ENCODE peak calls at places on chromosome 5, in four cellular contexts. M is WTC11, S is A549, U is K562. Z is an unnamed sample.

GRCh38 chr5:65364907-65365306 is 116.8 kb downstream of the ADAMTS6 start:
- DNase-seq in M (no peak), S (peak), U (no peak), Z (peak)

GRCh38 chr5:172559004-172559932 is 81.8 kb upstream of the NEURL1B start:
- DNase-seq in M (no peak), S (no peak), U (no peak), Z (no peak)

GRCh38 chr5:19334278-19334677 is 653.7 kb downstream of the CDH18 start:
- DNase-seq in M (no peak), S (no peak), U (no peak), Z (no peak)

GRCh38 chr5:32110081-32110696 is 63.9 kb downstream of the GOLPH3 start:
- DNase-seq in M (no peak), S (no peak), U (no peak), Z (no peak)

GRCh38 chr5:115494570-115495289 is 49.8 kb downstream of the FEM1C start:
- DNase-seq in M (no peak), S (no peak), U (no peak), Z (no peak)

GRCh38 chr5:107502711-107503110 is 168.0 kb downstream of the EFNA5 start:
- DNase-seq in M (no peak), S (no peak), U (no peak), Z (no peak)

GRCh38 chr5:125703616-125704015 is 719.6 kb upstream of the GRAMD2B start:
- DNase-seq in M (no peak), S (no peak), U (no peak), Z (no peak)

GRCh38 chr5:112973036-112973435 is 3.6 kb upstream of the DCP2 start:
- DNase-seq in M (no peak), S (no peak), U (no peak), Z (no peak)

GRCh38 chr5:9473624-9474023 is 72.3 kb downstream of the SEMA5A start:
- DNase-seq in M (no peak), S (no peak), U (no peak), Z (no peak)

GRCh38 chr5:167699434-167699833 is 592.0 kb upstream of the WWC1 start:
- DNase-seq in M (no peak), S (peak), U (no peak), Z (no peak)

GRCh38 chr5:170148430-170149205 is 42.9 kb downstream of the FOXI1 start:
- DNase-seq in M (no peak), S (no peak), U (no peak), Z (no peak)
- TF ChIP-seq JUN in M (no peak), S (no peak), U (no peak), Z (no peak)

DNA sequence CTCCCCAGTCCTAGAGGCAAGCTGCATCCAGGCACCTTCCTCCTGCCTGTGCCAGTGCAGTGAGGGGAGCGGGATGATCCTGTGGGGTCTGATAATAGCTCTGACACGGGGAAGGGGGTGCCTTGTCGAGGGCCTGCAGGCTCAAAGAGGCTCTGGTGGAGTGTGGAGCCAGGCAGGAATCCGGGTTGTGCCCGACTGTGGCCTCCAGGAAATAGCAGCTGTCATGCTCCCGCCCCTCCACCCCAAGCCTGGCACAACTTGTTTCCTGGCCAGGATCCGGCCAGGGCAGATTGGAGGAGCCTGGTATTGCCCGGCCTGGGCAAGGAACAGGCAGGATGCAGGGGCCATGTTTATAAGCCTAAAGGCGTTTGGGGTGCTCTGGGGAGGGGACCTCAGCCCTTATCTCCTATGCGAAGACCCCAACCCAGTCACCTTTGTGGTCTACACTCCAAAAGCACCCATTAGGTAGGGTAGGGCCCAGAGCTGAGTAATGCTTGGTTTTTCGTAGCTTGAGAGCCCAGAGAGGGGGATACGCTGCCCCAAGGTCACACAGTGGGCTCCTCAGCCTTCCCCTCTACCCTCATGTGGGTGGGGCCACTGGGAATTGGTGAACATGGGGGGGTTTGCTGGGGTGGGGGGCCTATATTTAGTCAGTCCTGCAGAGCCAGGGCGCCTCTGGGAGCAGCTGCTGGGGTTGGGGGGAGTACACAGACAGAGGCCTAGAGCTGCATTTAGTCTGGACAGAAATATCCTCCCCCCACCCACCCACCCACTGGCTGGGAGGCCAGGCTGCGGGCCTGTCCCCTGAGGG is 12.2 kb downstream of the CXXC5 start:
- DNase-seq in M (no peak), S (peak), U (no peak), Z (no peak)
- TF ChIP-seq ESRRA in M (no peak), S (no peak), U (no peak), Z (no peak)

DNA sequence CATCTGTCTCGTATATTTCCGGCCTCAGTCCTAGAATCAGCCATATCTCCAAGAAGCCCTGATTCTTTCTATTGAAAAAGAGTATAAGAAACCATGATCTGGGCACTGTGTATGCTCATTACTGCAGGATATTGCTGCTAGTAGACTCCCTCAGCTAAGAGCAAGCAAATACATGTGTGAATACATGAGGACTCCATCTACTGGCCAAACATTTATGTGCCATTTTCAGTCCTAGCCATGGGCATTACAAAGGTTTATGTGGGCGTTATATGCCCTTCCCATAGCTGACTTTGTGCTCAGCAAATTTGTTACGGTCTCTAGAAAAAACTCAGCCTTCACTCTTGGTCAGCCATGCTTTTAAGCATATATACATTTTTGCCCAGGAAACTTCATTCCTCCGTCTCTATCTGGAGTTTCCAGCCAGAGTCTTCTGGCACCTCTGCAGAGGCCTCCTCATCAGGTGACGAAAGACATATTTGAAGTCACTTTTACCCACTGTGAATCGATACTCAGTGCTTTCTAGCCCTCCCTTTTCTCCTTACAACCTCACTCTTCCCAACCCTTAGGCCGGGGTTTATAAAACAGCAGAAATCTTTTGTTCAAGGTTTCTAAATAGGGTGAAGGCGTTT is 1495.6 kb upstream of the CDH6 start:
- DNase-seq in M (no peak), S (peak), U (no peak), Z (peak)
- TF ChIP-seq JUN in M (no peak), S (no peak), U (no peak), Z (no peak)

GRCh38 chr5:54745599-54745998 is 228.0 kb downstream of the SNX18 start:
- DNase-seq in M (no peak), S (no peak), U (no peak), Z (no peak)

GRCh38 chr5:54742417-54742889 is 224.9 kb downstream of the SNX18 start:
- DNase-seq in M (no peak), S (peak), U (peak), Z (no peak)

GRCh38 chr5:54746346-54746745 is 228.8 kb downstream of the SNX18 start:
- DNase-seq in M (no peak), S (no peak), U (no peak), Z (no peak)

GRCh38 chr5:54743581-54743980 is 226.0 kb downstream of the SNX18 start:
- DNase-seq in M (no peak), S (no peak), U (no peak), Z (no peak)

DNA sequence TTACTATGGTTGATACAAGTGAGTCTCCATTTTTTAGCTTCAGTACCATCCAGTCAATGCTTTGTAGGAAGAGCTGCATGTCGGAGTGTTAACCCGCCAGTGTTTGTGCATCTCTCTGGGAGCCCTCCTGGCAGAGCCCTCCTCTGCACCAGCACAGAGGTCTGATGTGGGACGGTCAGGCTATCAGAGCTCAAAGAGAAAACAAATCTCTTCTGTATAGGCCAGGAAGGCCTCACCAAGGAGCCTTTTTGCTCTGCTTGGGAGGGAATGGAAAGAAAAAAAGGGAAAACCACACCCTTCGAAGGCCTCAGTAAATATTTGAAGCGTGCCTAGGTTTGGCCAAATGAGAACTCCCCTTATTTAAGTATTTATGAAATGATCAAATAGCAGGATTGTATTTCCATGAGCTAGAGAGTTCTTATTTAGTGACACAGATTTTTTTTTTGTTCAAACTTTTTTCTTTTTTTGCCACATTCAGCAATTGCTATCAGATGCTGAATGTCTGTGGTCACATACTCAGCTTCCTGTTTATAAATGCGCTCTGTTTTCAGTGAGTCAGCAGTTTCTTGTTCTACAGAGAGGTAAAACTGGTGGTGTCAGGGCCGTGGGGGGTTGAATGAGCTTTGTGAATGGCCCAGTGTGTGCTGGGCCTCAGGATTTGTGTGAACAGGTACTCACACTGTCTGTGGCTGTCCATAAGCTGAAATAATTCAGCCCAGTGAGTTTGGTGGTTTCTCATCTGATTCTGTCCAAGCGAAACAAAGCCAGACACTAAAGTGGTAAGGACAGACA is 226.6 kb downstream of the SNX18 start:
- DNase-seq in M (no peak), S (peak), U (peak), Z (peak)
- TF ChIP-seq ESRRA in M (no peak), S (no peak), U (peak), Z (no peak)

DNA sequence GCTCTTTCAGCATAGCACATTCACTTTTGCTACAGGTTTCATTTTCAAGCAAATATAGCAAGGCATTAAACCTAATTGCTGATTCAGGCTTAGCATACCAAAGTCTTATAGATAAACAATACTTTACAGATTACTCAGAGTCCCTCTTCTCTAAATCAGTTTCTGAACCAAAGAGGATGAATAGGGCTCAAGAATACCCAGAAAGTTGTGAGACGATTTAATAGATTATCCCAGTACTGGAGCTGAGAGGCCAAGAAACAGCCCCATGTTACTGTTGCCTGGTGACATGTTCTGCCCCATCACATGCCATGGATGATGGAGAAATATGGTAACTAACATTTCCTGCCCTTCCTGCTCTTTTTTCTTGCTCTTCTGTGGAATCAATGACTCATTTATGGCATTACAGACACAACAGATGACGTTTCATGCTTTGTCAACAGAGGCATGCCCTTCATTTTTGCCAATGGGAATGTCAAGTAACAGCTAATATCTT is 18.1 kb upstream of the SSBP2 start:
- DNase-seq in M (no peak), S (peak), U (no peak), Z (peak)
- TF ChIP-seq JUN in M (no peak), S (no peak), U (no peak), Z (no peak)

GRCh38 chr5:138438003-138438723 is 694 bp upstream of the REEP2 start:
- DNase-seq in M (no peak), S (no peak), U (no peak), Z (no peak)

GRCh38 chr5:138439537-138440225 is 824 bp downstream of the REEP2 start:
- DNase-seq in M (no peak), S (no peak), U (peak), Z (no peak)

GRCh38 chr5:138441221-138441620 is 2.4 kb downstream of the REEP2 start:
- DNase-seq in M (no peak), S (no peak), U (no peak), Z (no peak)

GRCh38 chr5:138440226-138441073 is 1.6 kb downstream of the REEP2 start:
- DNase-seq in M (no peak), S (no peak), U (no peak), Z (no peak)

DNA sequence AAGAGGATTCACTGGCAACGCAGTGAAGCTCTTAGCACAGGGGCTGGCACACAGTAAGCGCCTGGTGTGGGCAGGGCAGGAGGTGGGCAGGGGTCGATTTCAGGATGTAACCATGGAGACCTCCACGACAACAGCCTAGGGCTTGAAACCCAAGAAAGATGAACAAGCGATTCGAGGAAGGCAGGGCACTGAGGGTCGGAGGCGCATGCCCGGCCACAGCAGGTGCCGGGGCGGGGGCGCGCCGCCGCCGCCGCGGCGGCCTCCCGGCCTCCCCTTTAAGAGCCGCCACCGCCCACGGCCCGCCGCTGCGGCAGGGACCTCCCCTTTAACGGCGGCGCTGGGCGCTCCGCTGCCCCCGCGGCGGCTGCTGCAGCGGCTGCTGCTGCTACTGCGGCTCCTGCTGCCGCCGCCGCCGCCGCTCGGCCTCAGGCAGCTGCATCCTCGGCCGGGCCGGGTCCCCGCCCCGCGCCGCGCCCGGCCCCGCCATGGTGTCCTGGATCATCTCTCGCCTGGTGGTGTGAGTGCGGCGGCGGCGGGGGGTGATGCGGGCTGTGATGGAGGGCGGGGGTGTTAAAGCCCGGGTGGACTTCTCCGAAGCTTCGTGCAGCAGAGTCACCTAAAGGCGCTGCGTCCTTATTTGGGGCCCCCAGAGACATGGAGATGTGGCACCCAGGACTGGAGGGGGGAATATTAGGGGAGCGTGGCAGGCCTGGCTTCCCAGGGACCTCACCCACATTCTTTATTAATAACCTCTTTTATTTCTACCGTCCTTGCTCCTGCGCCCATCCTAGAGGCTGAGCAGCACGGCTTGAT is at the start of gene REEP2:
- DNase-seq in M (peak), S (peak), U (peak), Z (no peak)
- TF ChIP-seq ESRRA in M (no peak), S (no peak), U (no peak), Z (no peak)

GRCh38 chr5:53017794-53018391 is 28.7 kb downstream of the ITGA2 start:
- DNase-seq in M (no peak), S (no peak), U (no peak), Z (no peak)

GRCh38 chr5:53022889-53023511 is 33.8 kb downstream of the ITGA2 start:
- DNase-seq in M (no peak), S (no peak), U (no peak), Z (no peak)

GRCh38 chr5:53023969-53024368 is 34.8 kb downstream of the ITGA2 start:
- DNase-seq in M (no peak), S (peak), U (no peak), Z (no peak)

GRCh38 chr5:53017383-53017782 is 28.2 kb downstream of the ITGA2 start:
- DNase-seq in M (no peak), S (no peak), U (no peak), Z (no peak)

GRCh38 chr5:53019320-53019719 is 30.2 kb downstream of the ITGA2 start:
- DNase-seq in M (no peak), S (peak), U (peak), Z (peak)
- TF ChIP-seq JUN in M (no peak), S (no peak), U (no peak), Z (peak)

Z was measured in HepG2.